ENCODE peak calls at places on chromosomes 6 and 20, in eight cellular contexts. D, R, S, A, T, Z, J and I are unnamed samples.

GRCh38 chr6:14000901-14001300 is 76.1 kb downstream of the RNF182 start:
- DNase-seq in D (no peak), R (no peak), S (no peak), A (no peak), T (no peak), Z (no peak), J (no peak), I (no peak)

GRCh38 chr6:141688916-141689315 is 443.8 kb upstream of the GJE1 start:
- DNase-seq in D (no peak), R (no peak), S (no peak), A (no peak), T (no peak), Z (no peak), J (no peak), I (no peak)

GRCh38 chr6:42162384-42162783 is 10.8 kb upstream of the GUCA1A start:
- DNase-seq in D (no peak), R (no peak), S (no peak), A (no peak), T (no peak), Z (no peak), J (no peak), I (no peak)

GRCh38 chr20:46545077-46545826 is 5.2 kb downstream of the OCSTAMP start:
- DNase-seq in D (no peak), R (peak; percentile 14), S (no peak), A (no peak), T (no peak), Z (no peak), J (no peak), I (no peak)

GRCh38 chr20:23032056-23032455 is 3.1 kb upstream of the SSTR4 start:
- DNase-seq in D (no peak), R (no peak), S (no peak), A (no peak), T (no peak), Z (no peak), J (no peak), I (no peak)

GRCh38 chr6:3876131-3876530 is 27.0 kb downstream of the FAM50B start:
- DNase-seq in D (no peak), R (no peak), S (no peak), A (no peak), T (no peak), Z (no peak), J (no peak), I (no peak)

GRCh38 chr6:148451690-148452089 is 109.1 kb downstream of the SASH1 start:
- DNase-seq in D (no peak), R (no peak), S (no peak), A (no peak), T (no peak), Z (no peak), J (no peak), I (no peak)

GRCh38 chr20:31517373-31517772 is 3.1 kb downstream of the HM13 start:
- DNase-seq in D (peak; percentile 55), R (peak; percentile 28), S (peak; percentile 32), A (peak; percentile 54), T (peak; percentile 61), Z (peak; percentile 23), J (no peak), I (no peak)

GRCh38 chr6:22512716-22513452 is 56.5 kb upstream of the HDGFL1 start:
- DNase-seq in D (no peak), R (no peak), S (no peak), A (no peak), T (no peak), Z (no peak), J (no peak), I (no peak)

GRCh38 chr20:37355252-37356180 is 9.6 kb downstream of the SRC start:
- DNase-seq in D (no peak), R (no peak), S (no peak), A (no peak), T (no peak), Z (no peak), J (no peak), I (no peak)

GRCh38 chr6:85037221-85037620 is 272.8 kb upstream of the TBX18 start:
- DNase-seq in D (no peak), R (no peak), S (no peak), A (no peak), T (no peak), Z (no peak), J (no peak), I (no peak)

GRCh38 chr6:85035769-85036168 is 271.4 kb upstream of the TBX18 start:
- DNase-seq in D (no peak), R (no peak), S (no peak), A (no peak), T (no peak), Z (no peak), J (no peak), I (no peak)

DNA sequence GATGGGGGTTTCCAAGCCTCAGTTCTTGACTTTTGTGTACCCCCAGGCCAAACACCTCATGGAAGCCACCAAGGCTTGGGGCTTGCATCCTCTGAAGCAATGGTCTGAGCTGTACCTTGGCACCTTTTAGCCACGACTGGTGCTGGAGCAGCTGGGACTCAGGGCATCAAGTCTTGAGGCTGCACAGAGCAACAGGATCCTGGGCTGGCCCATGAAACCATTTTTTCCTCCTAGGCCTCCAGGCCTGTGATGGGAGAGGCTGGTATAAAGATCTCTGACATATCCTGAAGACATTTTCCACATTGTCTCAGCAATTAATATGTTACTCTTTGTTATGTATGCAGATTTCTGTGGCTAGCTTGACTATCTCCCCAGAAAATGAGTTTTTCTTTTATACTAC is 269.1 kb upstream of the TBX18 start:
- DNase-seq in D (no peak), R (no peak), S (no peak), A (no peak), T (no peak), Z (no peak), J (no peak), I (no peak)
- TF ChIP-seq CTCF in D (no peak), R (no peak), S (no peak), A (no peak), T (no peak), Z (no peak), J (no peak), I (no peak)

GRCh38 chr6:161377116-161377515 is 103.3 kb upstream of the AGPAT4 start:
- DNase-seq in D (no peak), R (no peak), S (no peak), A (no peak), T (no peak), Z (no peak), J (no peak), I (no peak)

GRCh38 chr6:161372422-161372793 is 98.5 kb upstream of the AGPAT4 start:
- DNase-seq in D (no peak), R (no peak), S (no peak), A (no peak), T (no peak), Z (no peak), J (no peak), I (no peak)

GRCh38 chr6:161376367-161376766 is 102.5 kb upstream of the AGPAT4 start:
- DNase-seq in D (no peak), R (no peak), S (no peak), A (no peak), T (no peak), Z (no peak), J (no peak), I (no peak)

GRCh38 chr6:161373905-161374451 is 100.1 kb upstream of the AGPAT4 start:
- DNase-seq in D (peak; percentile 80), R (no peak), S (peak; percentile 32), A (peak; percentile 50), T (peak; percentile 75), Z (peak; percentile 90), J (peak; percentile 73), I (peak; percentile 83)

DNA sequence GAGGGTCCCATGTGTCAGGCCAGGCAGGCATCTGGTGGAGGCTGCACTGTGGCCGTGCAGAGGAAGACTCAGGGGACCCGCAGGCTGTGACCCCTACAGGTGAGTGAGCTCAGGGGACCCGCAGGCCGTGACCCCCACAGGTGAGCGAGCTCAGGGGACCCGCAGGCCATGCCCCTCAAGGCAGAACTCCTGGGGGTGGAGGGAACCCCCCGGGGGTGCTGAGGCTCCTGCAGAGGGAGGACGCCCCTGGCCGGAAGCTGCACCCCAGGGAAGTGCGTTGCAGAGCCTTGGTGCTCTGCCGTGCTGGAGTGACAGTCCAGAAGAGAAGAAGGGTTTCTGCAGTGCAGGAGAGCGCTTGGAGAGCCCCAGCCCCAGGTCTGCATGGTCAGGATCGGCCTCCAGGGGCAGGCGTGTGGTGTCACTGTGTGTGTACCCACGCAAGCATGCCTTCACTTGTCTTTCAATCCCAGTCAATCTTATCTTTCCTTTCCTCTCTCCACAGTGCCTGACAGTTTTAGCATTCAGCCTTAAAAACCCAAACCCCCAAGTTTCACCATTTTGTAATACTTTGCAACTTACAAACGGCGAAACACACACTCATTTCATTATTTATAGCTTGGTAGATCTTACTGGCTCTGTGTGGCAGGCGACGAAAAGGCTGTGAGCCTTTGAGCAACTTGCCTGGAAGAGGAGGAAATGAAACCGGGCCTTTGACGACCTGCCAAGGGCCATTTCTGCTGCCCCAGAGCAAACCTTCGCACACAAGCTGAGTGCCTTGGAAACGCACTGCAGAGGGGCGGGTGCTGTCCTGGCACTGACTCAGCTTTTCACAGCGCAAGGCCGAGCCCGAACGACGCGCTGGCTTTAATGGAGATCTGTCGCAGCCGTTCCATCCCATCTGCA is 101.4 kb upstream of the AGPAT4 start:
- DNase-seq in D (peak; percentile 30), R (no peak), S (no peak), A (peak; percentile 54), T (peak; percentile 72), Z (no peak), J (peak; percentile 89), I (no peak)
- TF ChIP-seq CTCF in D (no peak), R (peak; percentile 28), S (peak; percentile 2), A (peak; percentile 71), T (no peak), Z (peak; percentile 25), J (peak; percentile 26), I (no peak)

DNA sequence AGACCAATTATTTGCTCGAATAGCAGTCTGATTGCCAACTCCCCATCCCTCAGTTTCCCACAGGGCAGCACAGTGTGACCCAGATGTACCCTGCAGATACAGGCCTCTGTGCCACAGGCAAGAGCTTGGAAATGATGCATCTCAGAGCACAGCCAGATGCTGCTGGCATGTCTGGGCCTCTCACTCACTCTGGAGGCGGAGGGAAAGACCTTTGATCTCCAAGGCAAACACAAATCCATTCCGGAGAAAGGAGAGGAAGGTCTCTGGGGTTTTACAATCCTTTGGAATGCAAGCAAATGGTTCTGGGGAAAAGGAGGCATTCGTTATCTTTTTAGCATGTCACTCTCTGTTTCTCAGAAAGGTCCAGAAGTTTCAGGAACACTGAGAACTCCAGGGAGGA is 74.2 kb downstream of the RIOK1 start:
- DNase-seq in D (no peak), R (no peak), S (peak; percentile 17), A (peak; percentile 65), T (no peak), Z (no peak), J (no peak), I (no peak)
- TF ChIP-seq CTCF in D (no peak), R (no peak), S (no peak), A (no peak), T (no peak), Z (no peak), J (no peak), I (no peak)

DNA sequence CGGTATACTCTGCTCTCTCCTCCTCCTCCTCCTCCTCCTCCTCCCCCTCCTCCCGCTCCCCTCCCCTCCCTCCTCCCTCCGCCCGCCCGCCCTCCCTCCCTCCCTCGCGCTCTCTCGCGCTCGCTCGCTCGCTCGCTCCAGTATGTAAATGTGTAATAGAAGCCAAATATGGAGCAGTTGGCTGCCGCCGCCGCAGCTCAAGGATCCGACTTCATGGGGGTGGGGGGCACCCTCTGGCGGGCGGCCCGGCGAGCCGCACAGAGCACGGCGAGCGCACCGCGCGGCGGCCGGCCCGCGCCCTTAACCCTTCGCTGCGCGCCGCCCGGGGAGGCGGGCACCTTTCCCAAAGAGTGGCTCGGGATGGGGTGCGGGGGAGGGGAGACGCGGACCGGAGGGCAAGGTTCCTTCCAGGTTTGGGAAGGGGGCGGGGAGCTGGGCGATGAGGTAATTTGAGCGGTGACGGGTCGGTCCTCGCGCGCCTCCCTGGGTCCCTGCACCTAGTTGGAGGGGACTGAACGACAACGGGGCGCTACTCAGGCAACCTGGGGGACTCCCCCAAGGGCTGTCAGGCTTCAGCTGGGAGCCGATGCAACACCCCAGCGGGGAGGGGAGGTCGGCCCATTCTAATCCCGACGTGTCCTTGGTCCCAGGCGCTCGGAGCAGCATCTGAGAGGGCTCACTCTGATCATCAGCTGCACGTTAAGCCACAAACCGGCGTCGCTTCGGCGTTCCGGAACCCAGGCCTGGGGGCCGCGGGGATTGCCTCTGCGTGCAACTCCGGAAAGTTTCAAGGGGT is 407 bp upstream of the ATXN1 start:
- DNase-seq in D (peak; percentile 74), R (peak; percentile 66), S (no peak), A (peak; percentile 80), T (peak; percentile 86), Z (peak; percentile 60), J (peak; percentile 92), I (peak; percentile 67)
- TF ChIP-seq CTCF in D (no peak), R (peak; percentile 21), S (no peak), A (peak; percentile 35), T (no peak), Z (peak; percentile 44), J (peak; percentile 34), I (no peak)